ENCODE peak calls at places on chromosomes 12 and 14, in four cellular contexts. T is activated T-cell treated with anti-CD3 and anti-CD28 coated beads for 1 hour, L is ureter, M is D341Med. O is an unnamed sample.

GRCh38 chr14:95424533-95424932 is 91.9 kb downstream of the SYNE3 start:
- DNase-seq in T (no peak), M (no peak), L (no peak), O (no peak)

GRCh38 chr14:101761032-101761880 is at the start of gene PPP2R5C:
- DNase-seq in L (peak; percentile 93), T (peak; percentile 88), M (peak; percentile 95), O (peak; percentile 77)

GRCh38 chr14:65356327-65356836 is 56.1 kb upstream of the FUT8 start:
- DNase-seq in L (peak; percentile 45), M (no peak), T (no peak), O (no peak)

GRCh38 chr12:76623929-76624328 is 64.4 kb upstream of the OSBPL8 start:
- DNase-seq in T (no peak), M (no peak), L (no peak), O (no peak)

GRCh38 chr12:113862570-113863454 is 103.3 kb downstream of the RBM19 start:
- DNase-seq in M (no peak), L (no peak), T (no peak), O (no peak)

GRCh38 chr12:121590476-121591143 is 9.8 kb upstream of the KDM2B start:
- DNase-seq in T (peak; percentile 45), L (no peak), M (no peak), O (peak; percentile 46)

GRCh38 chr14:48384786-48385185 is 709.4 kb upstream of the MDGA2 start:
- DNase-seq in M (no peak), T (no peak), L (no peak), O (no peak)

GRCh38 chr12:48988030-48988649 is 10.0 kb downstream of the WNT1 start:
- DNase-seq in L (no peak), M (peak; percentile 74), T (peak; percentile 72), O (peak; percentile 62)

GRCh38 chr14:55721353-55721752 is 141.3 kb downstream of the KTN1 start:
- DNase-seq in M (no peak), L (no peak), T (no peak), O (no peak)

GRCh38 chr14:27184371-27184901 is 586.6 kb upstream of the NOVA1 start:
- DNase-seq in L (no peak), T (no peak), M (no peak), O (no peak)

GRCh38 chr12:4701383-4701782 is 18.8 kb upstream of the GALNT8 start:
- DNase-seq in L (no peak), T (no peak), M (no peak), O (no peak)

GRCh38 chr12:45216983-45217485 is 1.1 kb downstream of the ANO6 start:
- DNase-seq in M (no peak), L (no peak), T (no peak), O (no peak)

GRCh38 chr14:64549805-64550538 is at the start of gene PPP1R36:
- DNase-seq in T (peak; percentile 19), L (no peak), M (no peak), O (no peak)

GRCh38 chr12:90959538-90960139 is 4.7 kb upstream of the CCER1 start:
- DNase-seq in T (no peak), L (no peak), M (peak; percentile 45), O (no peak)

GRCh38 chr12:29220632-29221336 is 71.7 kb downstream of the FAR2 start:
- DNase-seq in L (no peak), M (no peak), T (no peak), O (no peak)

GRCh38 chr12:120846721-120847120 is 57.4 kb downstream of the SPPL3 start:
- DNase-seq in T (no peak), M (no peak), L (no peak), O (no peak)

GRCh38 chr12:126950266-126950665 is 1316.7 kb upstream of the TMEM132C start:
- DNase-seq in L (no peak), M (no peak), T (no peak), O (no peak)

GRCh38 chr14:85441909-85442643 is 87.9 kb upstream of the FLRT2 start:
- DNase-seq in T (no peak), L (no peak), M (no peak), O (no peak)

GRCh38 chr12:19764408-19764807 is 325.1 kb downstream of the AEBP2 start:
- DNase-seq in L (no peak), M (no peak), T (no peak), O (no peak)

GRCh38 chr12:132075026-132075713 is 68.9 kb downstream of the DDX51 start:
- DNase-seq in T (no peak), M (no peak), L (no peak), O (no peak)

GRCh38 chr12:130198663-130199060 is 36.4 kb downstream of the FZD10 start:
- DNase-seq in M (no peak), T (no peak), L (no peak), O (no peak)

GRCh38 chr12:108254030-108254429 is 85.1 kb downstream of the CMKLR1 start:
- DNase-seq in L (no peak), T (no peak), M (no peak), O (no peak)

GRCh38 chr12:55727643-55728184 is 1.1 kb downstream of the CD63 start:
- DNase-seq in L (peak; percentile 79), M (no peak), T (no peak), O (no peak)

GRCh38 chr12:62736596-62736995 is 198.4 kb downstream of the PPM1H start:
- DNase-seq in T (no peak), L (no peak), M (no peak), O (no peak)

GRCh38 chr12:54421873-54422250 is 2.8 kb upstream of the ITGA5 start:
- DNase-seq in M (no peak), L (no peak), T (no peak), O (no peak)

GRCh38 chr14:44833376-44833775 is 128.4 kb downstream of the KLHL28 start:
- DNase-seq in L (no peak), T (no peak), M (no peak), O (no peak)

GRCh38 chr12:68608191-68608590 is 2.5 kb upstream of the RAP1B start:
- DNase-seq in M (no peak), T (no peak), L (no peak), O (no peak)

GRCh38 chr12:86669010-86669409 is 412.8 kb upstream of the MGAT4C start:
- DNase-seq in M (no peak), L (peak; percentile 48), T (no peak), O (no peak)

GRCh38 chr14:90060312-90060964 is 1.4 kb upstream of the KCNK13 start:
- DNase-seq in M (peak; percentile 92), T (peak; percentile 7), L (no peak), O (no peak)

O was measured in stimulated activated CD8-positive, alpha-beta memory T cell treated with anti-CD3 and anti-CD28 coated beads, Interleukin-12 subunit alpha, Interleukin-12 subunit beta, amount 100 ng/mL, for 1 hour.